ENCODE peak calls at places on chromosomes 5 and 9, in six cellular contexts. One of them, this sample, is unnamed.

GRCh38 chr9:13962006-13962405 is 351.9 kb downstream of the NFIB start:
- DNase-seq in AG08396: no peak
- DNase-seq in stimulated activated CD8-positive, alpha-beta memory T cell treated with anti-CD3 and anti-CD28 coated beads, Interleukin-15, amount 100 ng/mL, for 1 hour: no peak
- DNase-seq in nucleus accumbens: no peak
- DNase-seq in T1000: no peak
- DNase-seq in RWPE1: no peak
- DNase-seq in this sample: no peak

GRCh38 chr5:68137451-68138190 is 77.9 kb upstream of the PIK3R1 start:
- DNase-seq in AG08396: peak; percentile 13
- DNase-seq in stimulated activated CD8-positive, alpha-beta memory T cell treated with anti-CD3 and anti-CD28 coated beads, Interleukin-15, amount 100 ng/mL, for 1 hour: no peak
- DNase-seq in nucleus accumbens: no peak
- DNase-seq in T1000: no peak
- DNase-seq in RWPE1: no peak
- DNase-seq in this sample: no peak

GRCh38 chr9:81683704-81684103 is 5.6 kb downstream of the TLE1 start:
- DNase-seq in AG08396: no peak
- DNase-seq in stimulated activated CD8-positive, alpha-beta memory T cell treated with anti-CD3 and anti-CD28 coated beads, Interleukin-15, amount 100 ng/mL, for 1 hour: no peak
- DNase-seq in nucleus accumbens: no peak
- DNase-seq in T1000: no peak
- DNase-seq in RWPE1: no peak
- DNase-seq in this sample: no peak

GRCh38 chr9:110602281-110602680 is 22.7 kb upstream of the SVEP1 start:
- DNase-seq in AG08396: no peak
- DNase-seq in stimulated activated CD8-positive, alpha-beta memory T cell treated with anti-CD3 and anti-CD28 coated beads, Interleukin-15, amount 100 ng/mL, for 1 hour: no peak
- DNase-seq in nucleus accumbens: no peak
- DNase-seq in T1000: no peak
- DNase-seq in RWPE1: peak; percentile 76
- DNase-seq in this sample: no peak

GRCh38 chr5:175773534-175774070 is 97.8 kb upstream of the CPLX2 start:
- DNase-seq in AG08396: no peak
- DNase-seq in stimulated activated CD8-positive, alpha-beta memory T cell treated with anti-CD3 and anti-CD28 coated beads, Interleukin-15, amount 100 ng/mL, for 1 hour: no peak
- DNase-seq in nucleus accumbens: no peak
- DNase-seq in T1000: no peak
- DNase-seq in RWPE1: no peak
- DNase-seq in this sample: no peak

GRCh38 chr5:92309336-92309991 is 926.3 kb upstream of the ARRDC3 start:
- DNase-seq in AG08396: peak; percentile 38
- DNase-seq in stimulated activated CD8-positive, alpha-beta memory T cell treated with anti-CD3 and anti-CD28 coated beads, Interleukin-15, amount 100 ng/mL, for 1 hour: no peak
- DNase-seq in nucleus accumbens: no peak
- DNase-seq in T1000: no peak
- DNase-seq in RWPE1: peak; percentile 36
- DNase-seq in this sample: no peak

GRCh38 chr9:89750117-89750551 is 145.3 kb downstream of the GADD45G start:
- DNase-seq in AG08396: no peak
- DNase-seq in stimulated activated CD8-positive, alpha-beta memory T cell treated with anti-CD3 and anti-CD28 coated beads, Interleukin-15, amount 100 ng/mL, for 1 hour: no peak
- DNase-seq in nucleus accumbens: peak; percentile 47
- DNase-seq in T1000: no peak
- DNase-seq in RWPE1: no peak
- DNase-seq in this sample: peak; percentile 30

GRCh38 chr9:8012986-8013385 is 213.4 kb upstream of the DMAC1 start:
- DNase-seq in AG08396: no peak
- DNase-seq in stimulated activated CD8-positive, alpha-beta memory T cell treated with anti-CD3 and anti-CD28 coated beads, Interleukin-15, amount 100 ng/mL, for 1 hour: no peak
- DNase-seq in nucleus accumbens: no peak
- DNase-seq in T1000: no peak
- DNase-seq in RWPE1: no peak
- DNase-seq in this sample: no peak

GRCh38 chr9:132078369-132079356 is 1.0 kb downstream of the MED27 start:
- DNase-seq in AG08396: no peak
- DNase-seq in stimulated activated CD8-positive, alpha-beta memory T cell treated with anti-CD3 and anti-CD28 coated beads, Interleukin-15, amount 100 ng/mL, for 1 hour: no peak
- DNase-seq in nucleus accumbens: no peak
- DNase-seq in T1000: no peak
- DNase-seq in RWPE1: peak; percentile 64
- DNase-seq in this sample: no peak

GRCh38 chr9:85268024-85268610 is 473.6 kb downstream of the AGTPBP1 start:
- DNase-seq in AG08396: no peak
- DNase-seq in stimulated activated CD8-positive, alpha-beta memory T cell treated with anti-CD3 and anti-CD28 coated beads, Interleukin-15, amount 100 ng/mL, for 1 hour: no peak
- DNase-seq in nucleus accumbens: no peak
- DNase-seq in T1000: no peak
- DNase-seq in RWPE1: no peak
- DNase-seq in this sample: no peak

GRCh38 chr9:111037744-111038335 is 430 bp downstream of the LPAR1 start:
- DNase-seq in AG08396: peak; percentile 42
- DNase-seq in stimulated activated CD8-positive, alpha-beta memory T cell treated with anti-CD3 and anti-CD28 coated beads, Interleukin-15, amount 100 ng/mL, for 1 hour: no peak
- DNase-seq in nucleus accumbens: peak; percentile 56
- DNase-seq in T1000: no peak
- DNase-seq in RWPE1: peak; percentile 41
- DNase-seq in this sample: peak; percentile 32

GRCh38 chr9:86749530-86750275 is 197.6 kb downstream of the GAS1 start:
- DNase-seq in AG08396: peak; percentile 36
- DNase-seq in stimulated activated CD8-positive, alpha-beta memory T cell treated with anti-CD3 and anti-CD28 coated beads, Interleukin-15, amount 100 ng/mL, for 1 hour: no peak
- DNase-seq in nucleus accumbens: peak; percentile 1
- DNase-seq in T1000: no peak
- DNase-seq in RWPE1: no peak
- DNase-seq in this sample: no peak

GRCh38 chr5:180313677-180314076 is 21.8 kb upstream of the MAPK9 start:
- DNase-seq in AG08396: no peak
- DNase-seq in stimulated activated CD8-positive, alpha-beta memory T cell treated with anti-CD3 and anti-CD28 coated beads, Interleukin-15, amount 100 ng/mL, for 1 hour: no peak
- DNase-seq in nucleus accumbens: no peak
- DNase-seq in T1000: no peak
- DNase-seq in RWPE1: peak; percentile 66
- DNase-seq in this sample: no peak

GRCh38 chr5:174428895-174429294 is 295.5 kb upstream of the MSX2 start:
- DNase-seq in AG08396: no peak
- DNase-seq in stimulated activated CD8-positive, alpha-beta memory T cell treated with anti-CD3 and anti-CD28 coated beads, Interleukin-15, amount 100 ng/mL, for 1 hour: no peak
- DNase-seq in nucleus accumbens: no peak
- DNase-seq in T1000: no peak
- DNase-seq in RWPE1: no peak
- DNase-seq in this sample: no peak

GRCh38 chr9:131758972-131759647 is 19.2 kb upstream of the RAPGEF1 start:
- DNase-seq in AG08396: no peak
- DNase-seq in stimulated activated CD8-positive, alpha-beta memory T cell treated with anti-CD3 and anti-CD28 coated beads, Interleukin-15, amount 100 ng/mL, for 1 hour: no peak
- DNase-seq in nucleus accumbens: no peak
- DNase-seq in T1000: no peak
- DNase-seq in RWPE1: peak; percentile 49
- DNase-seq in this sample: no peak

GRCh38 chr5:169139381-169140125 is 161.4 kb downstream of the SLIT3 start:
- DNase-seq in AG08396: no peak
- DNase-seq in stimulated activated CD8-positive, alpha-beta memory T cell treated with anti-CD3 and anti-CD28 coated beads, Interleukin-15, amount 100 ng/mL, for 1 hour: no peak
- DNase-seq in nucleus accumbens: no peak
- DNase-seq in T1000: no peak
- DNase-seq in RWPE1: peak; percentile 27
- DNase-seq in this sample: no peak

GRCh38 chr9:124733964-124734740 is 37.0 kb downstream of the NR6A1 start:
- DNase-seq in AG08396: no peak
- DNase-seq in stimulated activated CD8-positive, alpha-beta memory T cell treated with anti-CD3 and anti-CD28 coated beads, Interleukin-15, amount 100 ng/mL, for 1 hour: no peak
- DNase-seq in nucleus accumbens: no peak
- DNase-seq in T1000: no peak
- DNase-seq in RWPE1: peak; percentile 36
- DNase-seq in this sample: no peak

GRCh38 chr9:28927711-28928110 is 1354.4 kb upstream of the C9orf72 start:
- DNase-seq in AG08396: no peak
- DNase-seq in stimulated activated CD8-positive, alpha-beta memory T cell treated with anti-CD3 and anti-CD28 coated beads, Interleukin-15, amount 100 ng/mL, for 1 hour: no peak
- DNase-seq in nucleus accumbens: no peak
- DNase-seq in T1000: no peak
- DNase-seq in RWPE1: peak; percentile 66
- DNase-seq in this sample: no peak

GRCh38 chr9:109238677-109239076 is 71.6 kb upstream of the FRRS1L start:
- DNase-seq in AG08396: no peak
- DNase-seq in stimulated activated CD8-positive, alpha-beta memory T cell treated with anti-CD3 and anti-CD28 coated beads, Interleukin-15, amount 100 ng/mL, for 1 hour: no peak
- DNase-seq in nucleus accumbens: no peak
- DNase-seq in T1000: no peak
- DNase-seq in RWPE1: peak; percentile 85
- DNase-seq in this sample: no peak

GRCh38 chr5:80592761-80593160 is 22.7 kb upstream of the ANKRD34B start:
- DNase-seq in AG08396: no peak
- DNase-seq in stimulated activated CD8-positive, alpha-beta memory T cell treated with anti-CD3 and anti-CD28 coated beads, Interleukin-15, amount 100 ng/mL, for 1 hour: no peak
- DNase-seq in nucleus accumbens: no peak
- DNase-seq in T1000: no peak
- DNase-seq in RWPE1: no peak
- DNase-seq in this sample: no peak